ENCODE peak calls at places on chromosome 1, in nine cellular contexts. One of them, this sample, is unnamed.

GRCh38 chr1:29849038-29849750 is 612.9 kb downstream of the PTPRU start:
- DNase-seq in HCT116: no peak
- DNase-seq in GM23338: peak; percentile 89
- DNase-seq in SK-N-SH: peak; percentile 45
- DNase-seq in GM23248: peak; percentile 53
- DNase-seq in neural progenitor cell: peak; percentile 76
- DNase-seq in PC-3: peak; percentile 83
- DNase-seq in hepatocyte: peak; percentile 50
- DNase-seq in MM.1S: peak; percentile 63
- DNase-seq in this sample: peak; percentile 57

GRCh38 chr1:3074297-3074741 is 5.3 kb downstream of the PRDM16 start:
- DNase-seq in HCT116: no peak
- DNase-seq in GM23338: no peak
- DNase-seq in SK-N-SH: no peak
- DNase-seq in GM23248: no peak
- DNase-seq in neural progenitor cell: peak; percentile 67
- DNase-seq in PC-3: no peak
- DNase-seq in hepatocyte: peak; percentile 28
- DNase-seq in MM.1S: no peak
- DNase-seq in this sample: no peak

GRCh38 chr1:168477792-168478191 is 66.0 kb downstream of the XCL2 start:
- DNase-seq in HCT116: no peak
- DNase-seq in GM23338: no peak
- DNase-seq in SK-N-SH: no peak
- DNase-seq in GM23248: no peak
- DNase-seq in neural progenitor cell: no peak
- DNase-seq in PC-3: no peak
- DNase-seq in hepatocyte: no peak
- DNase-seq in MM.1S: no peak
- DNase-seq in this sample: no peak

GRCh38 chr1:10939654-10940450 is 72.6 kb upstream of the TARDBP start:
- DNase-seq in HCT116: no peak
- DNase-seq in GM23338: no peak
- DNase-seq in SK-N-SH: peak; percentile 49
- DNase-seq in GM23248: no peak
- DNase-seq in neural progenitor cell: no peak
- DNase-seq in PC-3: no peak
- DNase-seq in hepatocyte: peak; percentile 33
- DNase-seq in MM.1S: peak; percentile 93
- DNase-seq in this sample: peak; percentile 74

GRCh38 chr1:20187813-20188454 is 1.6 kb upstream of the PLA2G2C start:
- DNase-seq in HCT116: no peak
- DNase-seq in GM23338: no peak
- DNase-seq in SK-N-SH: no peak
- DNase-seq in GM23248: no peak
- DNase-seq in neural progenitor cell: no peak
- DNase-seq in PC-3: no peak
- DNase-seq in hepatocyte: no peak
- DNase-seq in MM.1S: no peak
- DNase-seq in this sample: no peak

GRCh38 chr1:18883636-18884418 is 18.5 kb downstream of the ALDH4A1 start:
- DNase-seq in HCT116: peak; percentile 38
- DNase-seq in GM23338: peak; percentile 93
- DNase-seq in SK-N-SH: peak; percentile 86
- DNase-seq in GM23248: peak; percentile 81
- DNase-seq in neural progenitor cell: peak; percentile 83
- DNase-seq in PC-3: peak; percentile 81
- DNase-seq in hepatocyte: peak; percentile 83
- DNase-seq in MM.1S: peak; percentile 40
- DNase-seq in this sample: peak; percentile 61

GRCh38 chr1:207020016-207020708 is 12.4 kb downstream of the C1orf116 start:
- DNase-seq in HCT116: peak; percentile 60
- DNase-seq in GM23338: no peak
- DNase-seq in SK-N-SH: no peak
- DNase-seq in GM23248: no peak
- DNase-seq in neural progenitor cell: no peak
- DNase-seq in PC-3: peak; percentile 100
- DNase-seq in hepatocyte: peak; percentile 77
- DNase-seq in MM.1S: no peak
- DNase-seq in this sample: no peak

GRCh38 chr1:228150458-228151169 is 884 bp downstream of the GJC2 start:
- DNase-seq in HCT116: no peak
- DNase-seq in GM23338: no peak
- DNase-seq in SK-N-SH: peak; percentile 44
- DNase-seq in GM23248: peak; percentile 90
- DNase-seq in neural progenitor cell: no peak
- DNase-seq in PC-3: no peak
- DNase-seq in hepatocyte: peak; percentile 63
- DNase-seq in MM.1S: no peak
- DNase-seq in this sample: no peak

GRCh38 chr1:183495420-183495819 is 23.1 kb downstream of the SMG7 start:
- DNase-seq in HCT116: no peak
- DNase-seq in GM23338: no peak
- DNase-seq in SK-N-SH: no peak
- DNase-seq in GM23248: no peak
- DNase-seq in neural progenitor cell: no peak
- DNase-seq in PC-3: no peak
- DNase-seq in hepatocyte: no peak
- DNase-seq in MM.1S: no peak
- DNase-seq in this sample: no peak

GRCh38 chr1:156742801-156743200 is 1.9 kb upstream of the MRPL24 start:
- DNase-seq in HCT116: no peak
- DNase-seq in GM23338: no peak
- DNase-seq in SK-N-SH: no peak
- DNase-seq in GM23248: no peak
- DNase-seq in neural progenitor cell: no peak
- DNase-seq in PC-3: no peak
- DNase-seq in hepatocyte: no peak
- DNase-seq in MM.1S: no peak
- DNase-seq in this sample: no peak

GRCh38 chr1:177948336-177948972 is 21.4 kb downstream of the SEC16B start:
- DNase-seq in HCT116: peak; percentile 55
- DNase-seq in GM23338: peak; percentile 88
- DNase-seq in SK-N-SH: peak; percentile 69
- DNase-seq in GM23248: peak; percentile 82
- DNase-seq in neural progenitor cell: peak; percentile 75
- DNase-seq in PC-3: peak; percentile 70
- DNase-seq in hepatocyte: peak; percentile 82
- DNase-seq in MM.1S: peak; percentile 70
- DNase-seq in this sample: peak; percentile 52

GRCh38 chr1:163561570-163562295 is 240.0 kb downstream of the NUF2 start:
- DNase-seq in HCT116: peak; percentile 1
- DNase-seq in GM23338: peak; percentile 86
- DNase-seq in SK-N-SH: peak; percentile 10
- DNase-seq in GM23248: peak; percentile 45
- DNase-seq in neural progenitor cell: peak; percentile 85
- DNase-seq in PC-3: peak; percentile 40
- DNase-seq in hepatocyte: peak; percentile 15
- DNase-seq in MM.1S: peak; percentile 18
- DNase-seq in this sample: peak; percentile 2

GRCh38 chr1:204873714-204874113 is 3.1 kb downstream of the NFASC start:
- DNase-seq in HCT116: no peak
- DNase-seq in GM23338: no peak
- DNase-seq in SK-N-SH: no peak
- DNase-seq in GM23248: no peak
- DNase-seq in neural progenitor cell: no peak
- DNase-seq in PC-3: no peak
- DNase-seq in hepatocyte: no peak
- DNase-seq in MM.1S: no peak
- DNase-seq in this sample: no peak

GRCh38 chr1:32652244-32652962 is 1.4 kb downstream of the RBBP4 start:
- DNase-seq in HCT116: no peak
- DNase-seq in GM23338: no peak
- DNase-seq in SK-N-SH: no peak
- DNase-seq in GM23248: no peak
- DNase-seq in neural progenitor cell: no peak
- DNase-seq in PC-3: no peak
- DNase-seq in hepatocyte: no peak
- DNase-seq in MM.1S: no peak
- DNase-seq in this sample: peak; percentile 10

GRCh38 chr1:16204634-16205332 is 7.7 kb downstream of the ARHGEF19 start:
- DNase-seq in HCT116: no peak
- DNase-seq in GM23338: peak; percentile 73
- DNase-seq in SK-N-SH: peak; percentile 62
- DNase-seq in GM23248: peak; percentile 41
- DNase-seq in neural progenitor cell: peak; percentile 77
- DNase-seq in PC-3: peak; percentile 35
- DNase-seq in hepatocyte: peak; percentile 64
- DNase-seq in MM.1S: no peak
- DNase-seq in this sample: peak; percentile 44

GRCh38 chr1:163258181-163258580 is 55.5 kb upstream of the RGS5 start:
- DNase-seq in HCT116: no peak
- DNase-seq in GM23338: no peak
- DNase-seq in SK-N-SH: no peak
- DNase-seq in GM23248: no peak
- DNase-seq in neural progenitor cell: no peak
- DNase-seq in PC-3: peak; percentile 71
- DNase-seq in hepatocyte: no peak
- DNase-seq in MM.1S: no peak
- DNase-seq in this sample: no peak

GRCh38 chr1:51906306-51907078 is 28.0 kb upstream of the NRDC start:
- DNase-seq in HCT116: no peak
- DNase-seq in GM23338: no peak
- DNase-seq in SK-N-SH: peak; percentile 27
- DNase-seq in GM23248: peak; percentile 70
- DNase-seq in neural progenitor cell: no peak
- DNase-seq in PC-3: peak; percentile 22
- DNase-seq in hepatocyte: no peak
- DNase-seq in MM.1S: no peak
- DNase-seq in this sample: no peak

GRCh38 chr1:52651904-52652303 is 18.9 kb downstream of the SHISAL2A start:
- DNase-seq in HCT116: no peak
- DNase-seq in GM23338: no peak
- DNase-seq in SK-N-SH: no peak
- DNase-seq in GM23248: no peak
- DNase-seq in neural progenitor cell: no peak
- DNase-seq in PC-3: no peak
- DNase-seq in hepatocyte: peak; percentile 84
- DNase-seq in MM.1S: no peak
- DNase-seq in this sample: no peak

GRCh38 chr1:13763264-13763663 is 63.3 kb downstream of the PRDM2 start:
- DNase-seq in HCT116: no peak
- DNase-seq in GM23338: no peak
- DNase-seq in SK-N-SH: no peak
- DNase-seq in GM23248: no peak
- DNase-seq in neural progenitor cell: no peak
- DNase-seq in PC-3: no peak
- DNase-seq in hepatocyte: no peak
- DNase-seq in MM.1S: no peak
- DNase-seq in this sample: no peak

GRCh38 chr1:13764533-13764932 is 64.5 kb downstream of the PRDM2 start:
- DNase-seq in HCT116: no peak
- DNase-seq in GM23338: peak; percentile 78
- DNase-seq in SK-N-SH: no peak
- DNase-seq in GM23248: peak; percentile 27
- DNase-seq in neural progenitor cell: peak; percentile 76
- DNase-seq in PC-3: no peak
- DNase-seq in hepatocyte: no peak
- DNase-seq in MM.1S: no peak
- DNase-seq in this sample: no peak

GRCh38 chr1:13763991-13764390 is 64.0 kb downstream of the PRDM2 start:
- DNase-seq in HCT116: no peak
- DNase-seq in GM23338: no peak
- DNase-seq in SK-N-SH: no peak
- DNase-seq in GM23248: no peak
- DNase-seq in neural progenitor cell: no peak
- DNase-seq in PC-3: no peak
- DNase-seq in hepatocyte: no peak
- DNase-seq in MM.1S: no peak
- DNase-seq in this sample: no peak

GRCh38 chr1:13766906-13767564 is 67.0 kb downstream of the PRDM2 start:
- DNase-seq in HCT116: no peak
- DNase-seq in GM23338: no peak
- DNase-seq in SK-N-SH: no peak
- DNase-seq in GM23248: peak; percentile 86
- DNase-seq in neural progenitor cell: no peak
- DNase-seq in PC-3: peak; percentile 93
- DNase-seq in hepatocyte: no peak
- DNase-seq in MM.1S: no peak
- DNase-seq in this sample: no peak

GRCh38 chr1:13764933-13765332 is 64.9 kb downstream of the PRDM2 start:
- DNase-seq in HCT116: no peak
- DNase-seq in GM23338: peak; percentile 75
- DNase-seq in SK-N-SH: no peak
- DNase-seq in GM23248: no peak
- DNase-seq in neural progenitor cell: peak; percentile 63
- DNase-seq in PC-3: no peak
- DNase-seq in hepatocyte: no peak
- DNase-seq in MM.1S: no peak
- DNase-seq in this sample: peak; percentile 28
- H3K4me2 ChIP-seq in HCT116: peak overlapping the region; percentile 1
- H3K4me2 ChIP-seq in GM23338: peak overlapping the region; percentile 10
- H3K4me2 ChIP-seq in SK-N-SH: peak overlapping the region; percentile 27
- H3K4me2 ChIP-seq in GM23248: peak overlapping the region; percentile 38
- H3K4me2 ChIP-seq in neural progenitor cell: peak overlapping the region; percentile 48
- H3K4me2 ChIP-seq in PC-3: no peak overlapping the region
- H3K4me2 ChIP-seq in hepatocyte: peak overlapping the region; percentile 28
- H3K4me2 ChIP-seq in MM.1S: no peak overlapping the region
- H3K4me2 ChIP-seq in this sample: no peak overlapping the region

GRCh38 chr1:21916447-21917240 is 20.5 kb downstream of the HSPG2 start:
- DNase-seq in HCT116: no peak
- DNase-seq in GM23338: no peak
- DNase-seq in SK-N-SH: peak; percentile 79
- DNase-seq in GM23248: no peak
- DNase-seq in neural progenitor cell: no peak
- DNase-seq in PC-3: no peak
- DNase-seq in hepatocyte: no peak
- DNase-seq in MM.1S: no peak
- DNase-seq in this sample: no peak
- H2AFZ ChIP-seq in HCT116: no peak overlapping the region
- H2AFZ ChIP-seq in GM23338: no peak overlapping the region
- H2AFZ ChIP-seq in SK-N-SH: no peak overlapping the region
- H2AFZ ChIP-seq in GM23248: no peak overlapping the region
- H2AFZ ChIP-seq in neural progenitor cell: no peak overlapping the region
- H2AFZ ChIP-seq in PC-3: no peak overlapping the region
- H2AFZ ChIP-seq in hepatocyte: no peak overlapping the region
- H2AFZ ChIP-seq in MM.1S: no peak overlapping the region
- H2AFZ ChIP-seq in this sample: no peak overlapping the region

GRCh38 chr1:109240158-109241152 is 8.9 kb upstream of the CELSR2 start:
- DNase-seq in HCT116: no peak
- DNase-seq in GM23338: peak; percentile 87
- DNase-seq in SK-N-SH: peak; percentile 63
- DNase-seq in GM23248: peak; percentile 91
- DNase-seq in neural progenitor cell: peak; percentile 45
- DNase-seq in PC-3: peak; percentile 48
- DNase-seq in hepatocyte: no peak
- DNase-seq in MM.1S: peak; percentile 14
- DNase-seq in this sample: peak; percentile 37
- TF ChIP-seq EZH2phosphoT487 in HCT116: no peak
- TF ChIP-seq EZH2phosphoT487 in GM23338: no peak
- TF ChIP-seq EZH2phosphoT487 in SK-N-SH: no peak
- TF ChIP-seq EZH2phosphoT487 in GM23248: no peak
- TF ChIP-seq EZH2phosphoT487 in neural progenitor cell: no peak
- TF ChIP-seq EZH2phosphoT487 in PC-3: no peak
- TF ChIP-seq EZH2phosphoT487 in hepatocyte: no peak
- TF ChIP-seq EZH2phosphoT487 in MM.1S: no peak
- TF ChIP-seq EZH2phosphoT487 in this sample: no peak

DNA sequence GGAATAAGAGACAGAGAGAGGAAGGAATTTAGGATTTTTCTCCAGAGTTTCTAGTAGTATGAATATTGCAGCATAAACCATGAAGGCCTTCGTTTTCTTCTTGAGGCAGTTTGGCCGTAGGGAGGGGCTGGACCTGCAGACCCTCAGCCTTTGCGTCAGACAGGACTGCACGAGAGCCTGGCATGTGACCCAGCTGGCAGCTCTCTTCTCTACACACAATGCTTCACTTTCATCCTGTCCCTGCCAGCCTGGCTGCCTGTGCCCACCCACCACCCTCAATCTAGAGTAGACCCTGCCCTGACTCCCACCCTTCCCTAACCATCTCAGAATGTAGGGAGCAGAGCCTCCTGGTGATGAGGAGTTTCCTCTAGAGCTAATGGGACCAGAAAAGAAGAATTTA is 1.6 kb downstream of the CA14 start:
- DNase-seq in HCT116: no peak
- DNase-seq in GM23338: no peak
- DNase-seq in SK-N-SH: no peak
- DNase-seq in GM23248: no peak
- DNase-seq in neural progenitor cell: no peak
- DNase-seq in PC-3: no peak
- DNase-seq in hepatocyte: no peak
- DNase-seq in MM.1S: no peak
- DNase-seq in this sample: no peak
- H3K4me2 ChIP-seq in HCT116: peak overlapping the region; percentile 76
- H3K4me2 ChIP-seq in GM23338: peak overlapping the region; percentile 95
- H3K4me2 ChIP-seq in SK-N-SH: no peak overlapping the region
- H3K4me2 ChIP-seq in GM23248: no peak overlapping the region
- H3K4me2 ChIP-seq in neural progenitor cell: peak overlapping the region; percentile 99
- H3K4me2 ChIP-seq in PC-3: peak overlapping the region; percentile 61
- H3K4me2 ChIP-seq in hepatocyte: peak overlapping the region; percentile 76
- H3K4me2 ChIP-seq in MM.1S: no peak overlapping the region
- H3K4me2 ChIP-seq in this sample: no peak overlapping the region

This sample was measured in OCI-LY7.